ENCODE peak calls at places on chromosome 15, in six cellular contexts. K is HepG2, U is stomach, G is transverse colon, H is esophagus muscularis mucosa, O is K562. Z is an unnamed sample.

GRCh38 chr15:59062985-59063384 is 42.0 kb upstream of the CCNB2 start:
- DNase-seq in G (no peak), K (no peak), H (no peak), U (no peak), O (no peak), Z (no peak)

GRCh38 chr15:83449250-83449671 is 2.1 kb downstream of the SH3GL3 start:
- DNase-seq in H (no peak), G (no peak), K (no peak), O (no peak), U (no peak), Z (no peak)

GRCh38 chr15:92878593-92879053 is 21.5 kb upstream of the CHD2 start:
- DNase-seq in G (no peak), U (no peak), O (peak), H (no peak), K (no peak), Z (no peak)

GRCh38 chr15:95603802-95604201 is 726.7 kb upstream of the NR2F2 start:
- DNase-seq in U (no peak), H (no peak), K (no peak), O (no peak), G (no peak), Z (no peak)

GRCh38 chr15:63501256-63502089 is 2.9 kb upstream of the USP3 start:
- DNase-seq in G (peak), O (no peak), U (peak), K (peak), H (no peak), Z (peak)

GRCh38 chr15:101559938-101560337 is 70.4 kb upstream of the PCSK6 start:
- DNase-seq in G (no peak), K (no peak), H (no peak), U (no peak), O (no peak), Z (no peak)

GRCh38 chr15:63476229-63476632 is 28.2 kb upstream of the USP3 start:
- DNase-seq in H (no peak), U (no peak), O (no peak), G (no peak), K (peak), Z (no peak)

GRCh38 chr15:77897896-77898406 is 179.6 kb downstream of the TBC1D2B start:
- DNase-seq in K (no peak), H (no peak), O (no peak), U (no peak), G (no peak), Z (no peak)

DNA sequence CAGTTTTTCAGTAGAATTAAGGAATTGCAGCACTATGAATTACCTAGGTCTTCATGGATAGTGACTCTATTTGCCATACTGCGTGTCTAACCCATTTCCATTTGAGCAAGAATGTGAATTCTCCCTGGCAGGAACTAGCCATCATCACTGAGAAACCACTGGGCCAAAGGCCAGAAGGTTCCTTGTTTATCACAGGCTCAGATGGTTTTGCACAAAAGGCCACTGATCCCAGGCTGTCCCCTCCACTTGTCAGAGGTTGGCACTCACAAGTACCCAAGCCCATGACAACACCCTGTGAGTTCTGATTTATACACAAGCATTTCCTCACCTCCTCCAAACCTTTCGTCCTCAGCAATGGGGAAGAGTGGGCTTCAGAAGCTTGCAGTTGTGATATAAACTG is 131.8 kb downstream of the FOXB1 start:
- DNase-seq in G (no peak), U (no peak), H (peak), K (no peak), O (no peak), Z (no peak)
- H3K27ac ChIP-seq in G (no peak), U (no peak), H (no peak), K (no peak), O (no peak), Z (no peak)

GRCh38 chr15:88998980-88999713 is 86.0 kb upstream of the MFGE8 start:
- DNase-seq in H (no peak), O (no peak), G (no peak), U (no peak), K (no peak), Z (no peak)

GRCh38 chr15:89004726-89005030 is 83.6 kb upstream of the ABHD2 start:
- DNase-seq in K (no peak), G (no peak), O (no peak), U (no peak), H (no peak), Z (no peak)

GRCh38 chr15:89002830-89003229 is 85.4 kb upstream of the ABHD2 start:
- DNase-seq in H (no peak), U (no peak), K (no peak), O (peak), G (no peak), Z (no peak)

GRCh38 chr15:89003865-89004725 is 84.2 kb upstream of the ABHD2 start:
- DNase-seq in K (peak), H (no peak), G (no peak), O (peak), U (no peak), Z (no peak)

GRCh38 chr15:89002281-89002761 is 85.9 kb upstream of the ABHD2 start:
- DNase-seq in H (no peak), K (peak), G (peak), O (peak), U (no peak), Z (no peak)
- TF ChIP-seq EP300 in H (no peak), K (no peak), G (no peak), O (peak), U (no peak), Z (no peak)

DNA sequence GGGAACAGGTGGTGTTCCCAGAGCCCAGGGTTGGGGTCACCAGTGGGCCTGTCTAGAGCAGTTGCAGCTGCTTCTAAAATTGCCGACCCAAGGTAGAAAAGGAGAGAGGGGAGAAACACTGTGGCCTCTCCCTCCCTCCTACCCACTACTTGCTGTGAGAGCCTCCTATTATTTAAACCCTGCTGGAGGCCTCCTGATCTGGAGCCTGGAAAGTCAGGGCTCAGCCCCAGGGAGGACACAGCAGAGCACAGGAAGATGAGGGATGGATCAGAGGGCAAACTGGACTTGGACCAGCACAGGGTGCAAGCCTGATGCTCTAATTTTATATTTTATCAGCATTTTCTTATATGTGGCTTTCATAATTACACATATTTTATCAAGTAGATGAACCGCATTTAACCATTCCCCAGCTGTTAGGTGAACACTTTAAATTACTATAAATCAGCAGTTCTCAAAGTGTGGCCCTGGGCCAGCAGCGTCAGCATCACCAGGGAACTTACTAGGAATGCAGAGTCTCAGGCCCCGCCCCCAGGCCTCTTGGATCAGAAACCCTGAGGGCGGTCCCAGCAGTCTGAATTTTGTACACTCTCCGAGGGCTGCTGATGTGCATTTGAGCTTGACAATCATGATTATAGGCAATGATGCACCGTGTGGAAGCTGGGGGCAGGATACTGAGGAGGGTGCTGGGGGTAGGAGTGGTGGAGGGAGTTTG is 26.7 kb downstream of the SMAD3 start:
- DNase-seq in O (no peak), U (no peak), H (no peak), G (no peak), K (no peak), Z (no peak)
- H3K27ac ChIP-seq in O (peak), U (peak), H (peak), G (peak), K (no peak), Z (no peak)

DNA sequence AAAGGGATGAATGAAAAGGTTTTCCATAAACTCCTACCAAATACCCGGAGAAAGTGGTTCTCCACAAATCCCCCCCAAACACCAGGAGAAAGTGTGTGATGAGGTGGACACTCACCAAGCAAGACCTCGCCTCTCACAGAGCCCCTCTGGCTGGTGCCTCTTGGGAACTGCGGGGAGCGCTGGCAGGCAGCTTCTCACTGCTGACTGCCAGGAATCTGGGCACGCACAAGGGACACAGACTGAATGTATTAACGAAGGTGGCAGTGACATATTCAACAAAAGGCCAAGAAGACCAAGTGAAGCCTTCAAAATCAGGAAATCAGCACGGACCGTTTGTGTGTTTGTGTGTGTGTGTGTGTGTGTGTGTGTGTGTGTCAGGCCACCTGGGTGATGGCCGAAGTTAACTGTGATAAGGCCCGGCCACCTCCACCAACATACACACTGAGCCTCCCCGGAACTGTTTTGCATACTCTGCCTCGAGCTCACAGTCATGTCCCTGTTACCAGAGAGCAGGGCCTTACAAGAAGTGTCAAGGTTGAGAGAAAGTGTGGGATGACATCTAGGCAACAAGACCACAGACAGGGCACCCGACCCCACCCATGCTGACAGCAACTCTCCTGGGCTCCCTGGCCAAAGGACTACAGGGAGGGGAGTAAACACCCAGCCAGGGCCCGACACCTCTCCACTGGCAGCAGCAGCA is 18.0 kb downstream of the ATP10A start:
- DNase-seq in K (no peak), O (no peak), H (peak), U (no peak), G (no peak), Z (no peak)
- TF ChIP-seq EP300 in K (no peak), O (no peak), H (no peak), U (no peak), G (no peak), Z (no peak)

DNA sequence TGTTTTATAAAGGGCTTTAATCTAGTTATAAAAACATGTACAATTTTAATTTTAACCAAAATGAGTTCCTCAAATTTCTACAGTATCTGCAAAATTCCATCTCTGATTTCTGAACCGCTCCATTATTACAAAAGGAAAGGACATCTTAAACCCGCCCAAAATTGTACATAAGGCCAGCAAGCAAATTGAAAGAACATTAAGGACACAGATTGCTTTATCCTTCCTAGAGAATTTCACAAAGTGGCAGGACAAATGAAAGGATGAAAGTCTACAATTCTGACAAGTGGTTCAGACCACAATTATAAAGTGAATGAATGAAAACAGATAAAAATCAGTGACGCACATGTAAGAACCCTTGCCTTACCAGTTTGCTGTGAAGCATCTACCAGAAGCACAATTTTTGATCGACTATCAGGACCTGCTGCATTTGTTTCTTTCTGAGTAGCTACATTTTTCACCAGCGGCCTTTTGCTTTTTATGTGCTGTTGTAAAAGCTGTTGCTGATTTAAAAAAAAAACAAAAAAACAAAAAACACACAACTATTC is 13.6 kb downstream of the SECISBP2L start:
- DNase-seq in U (no peak), K (no peak), G (no peak), O (no peak), H (no peak), Z (no peak)
- H3K27ac ChIP-seq in U (no peak), K (peak), G (no peak), O (no peak), H (no peak), Z (no peak)

DNA sequence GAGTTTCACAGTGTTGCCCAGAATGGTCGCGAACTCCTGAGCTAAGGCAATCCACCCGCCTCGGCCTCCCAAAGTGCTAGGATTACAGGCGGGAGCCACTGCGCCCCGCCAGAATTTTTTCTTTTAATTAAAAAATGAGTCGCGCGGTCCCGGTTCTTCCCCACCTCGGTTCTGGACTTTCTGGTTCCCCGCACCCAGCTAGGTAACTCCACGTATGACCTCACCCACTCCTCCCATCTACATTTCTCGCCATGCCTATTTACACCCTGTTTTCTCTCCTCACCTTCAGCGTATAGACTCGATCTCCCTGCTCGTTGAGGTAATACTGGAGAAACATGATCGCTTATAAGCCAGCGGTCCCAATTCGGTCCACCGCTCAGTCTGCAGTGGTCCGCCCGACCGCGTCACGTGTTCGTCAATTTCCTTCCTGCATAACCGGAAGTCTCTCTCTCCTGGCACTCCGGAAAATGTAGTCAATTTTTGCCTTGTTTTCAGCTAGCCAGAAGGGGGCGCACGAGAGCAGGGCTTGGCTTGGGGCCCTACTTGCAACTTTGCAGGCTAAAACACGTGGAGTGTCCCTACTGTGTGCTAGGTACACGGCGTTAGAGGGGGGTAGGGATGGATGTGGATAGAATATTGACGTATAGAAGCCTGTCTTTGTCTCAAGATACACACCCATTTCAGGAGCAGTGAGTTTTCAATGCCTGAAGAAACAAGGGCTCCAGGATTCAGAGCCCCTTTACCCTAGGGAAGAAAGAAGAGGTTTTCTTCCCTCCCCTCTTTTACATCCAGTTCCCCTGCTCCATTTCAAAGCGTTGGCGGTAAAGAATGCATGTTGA is at the start of the genes NOP10 and NUTM1:
- DNase-seq in U (peak), O (peak), K (peak), H (peak), G (peak), Z (peak)
- TF ChIP-seq EP300 in U (no peak), O (peak), K (peak), H (no peak), G (no peak), Z (peak)

DNA sequence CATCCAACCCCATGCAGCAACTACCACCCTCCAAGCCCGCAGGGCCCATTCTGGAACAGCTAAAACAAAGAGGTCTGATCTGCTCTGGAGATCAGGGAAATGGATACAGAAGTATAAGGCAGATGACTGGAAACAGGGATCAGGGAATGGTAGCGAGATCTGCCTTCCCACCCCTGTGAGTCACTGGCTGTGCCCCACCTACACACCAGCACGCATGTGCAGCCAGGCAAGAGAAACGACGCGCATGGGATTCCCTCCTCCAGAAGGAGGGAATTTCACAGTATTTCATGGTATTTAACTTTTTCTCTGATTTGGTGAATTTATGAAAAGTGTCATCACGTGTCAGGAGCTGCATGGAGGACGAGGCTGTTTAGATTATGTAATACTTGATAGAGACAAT is 116.7 kb downstream of the ARRDC4 start:
- DNase-seq in O (peak), H (no peak), U (no peak), K (no peak), G (peak), Z (peak)
- H3K27ac ChIP-seq in O (peak), H (peak), U (peak), K (no peak), G (peak), Z (peak)

GRCh38 chr15:65818927-65819562 is 27.0 kb upstream of the DENND4A start:
- DNase-seq in H (no peak), K (no peak), G (no peak), O (peak), U (no peak), Z (no peak)
- TF ChIP-seq EP300 in H (no peak), K (no peak), G (no peak), O (peak), U (no peak), Z (no peak)